ENCODE peak calls at places on chromosomes 1 and 21, in seven cellular contexts. One of them, this sample, is unnamed.

GRCh38 chr1:205670611-205671430 is 9.5 kb downstream of the SLC45A3 start:
- DNase-seq in T-helper 1 cell: no peak
- DNase-seq in activated CD4-positive, alpha-beta T cell treated with anti-CD3 and anti-CD28 coated beads, Interleukin-2, amount 10 ng/mL, durations not matched to agents 7 days and 5 days: no peak
- DNase-seq in neural crest cell: peak; percentile 52
- DNase-seq in CD8-positive, alpha-beta T cell: no peak
- DNase-seq in cardiac fibroblast: no peak
- DNase-seq in brain microvascular endothelial cell: no peak
- DNase-seq in this sample: no peak

GRCh38 chr21:16196521-16197208 is 466.9 kb downstream of the USP25 start:
- DNase-seq in neural crest cell: no peak
- DNase-seq in cardiac fibroblast: peak; percentile 60
- DNase-seq in T-helper 1 cell: no peak
- DNase-seq in brain microvascular endothelial cell: no peak
- DNase-seq in activated CD4-positive, alpha-beta T cell treated with anti-CD3 and anti-CD28 coated beads, Interleukin-2, amount 10 ng/mL, durations not matched to agents 7 days and 5 days: no peak
- DNase-seq in CD8-positive, alpha-beta T cell: no peak
- DNase-seq in this sample: no peak

GRCh38 chr1:236522937-236523703 is 662 bp upstream of the LGALS8 start:
- DNase-seq in T-helper 1 cell: no peak
- DNase-seq in brain microvascular endothelial cell: no peak
- DNase-seq in CD8-positive, alpha-beta T cell: no peak
- DNase-seq in cardiac fibroblast: no peak
- DNase-seq in activated CD4-positive, alpha-beta T cell treated with anti-CD3 and anti-CD28 coated beads, Interleukin-2, amount 10 ng/mL, durations not matched to agents 7 days and 5 days: no peak
- DNase-seq in neural crest cell: no peak
- DNase-seq in this sample: no peak

GRCh38 chr1:241077386-241078147 is 279.4 kb downstream of the RGS7 start:
- DNase-seq in brain microvascular endothelial cell: no peak
- DNase-seq in neural crest cell: no peak
- DNase-seq in cardiac fibroblast: no peak
- DNase-seq in CD8-positive, alpha-beta T cell: no peak
- DNase-seq in activated CD4-positive, alpha-beta T cell treated with anti-CD3 and anti-CD28 coated beads, Interleukin-2, amount 10 ng/mL, durations not matched to agents 7 days and 5 days: no peak
- DNase-seq in T-helper 1 cell: no peak
- DNase-seq in this sample: no peak

GRCh38 chr1:232853994-232854532 is 48.8 kb downstream of the MAP10 start:
- DNase-seq in neural crest cell: no peak
- DNase-seq in activated CD4-positive, alpha-beta T cell treated with anti-CD3 and anti-CD28 coated beads, Interleukin-2, amount 10 ng/mL, durations not matched to agents 7 days and 5 days: no peak
- DNase-seq in brain microvascular endothelial cell: no peak
- DNase-seq in T-helper 1 cell: no peak
- DNase-seq in CD8-positive, alpha-beta T cell: no peak
- DNase-seq in cardiac fibroblast: peak; percentile 22
- DNase-seq in this sample: no peak

GRCh38 chr21:42564561-42564971 is 50.9 kb downstream of the SLC37A1 start:
- DNase-seq in neural crest cell: no peak
- DNase-seq in activated CD4-positive, alpha-beta T cell treated with anti-CD3 and anti-CD28 coated beads, Interleukin-2, amount 10 ng/mL, durations not matched to agents 7 days and 5 days: no peak
- DNase-seq in T-helper 1 cell: no peak
- DNase-seq in brain microvascular endothelial cell: no peak
- DNase-seq in cardiac fibroblast: no peak
- DNase-seq in CD8-positive, alpha-beta T cell: no peak
- DNase-seq in this sample: no peak

GRCh38 chr1:7469255-7469938 is 301.7 kb upstream of the VAMP3 start:
- DNase-seq in brain microvascular endothelial cell: peak; percentile 33
- DNase-seq in activated CD4-positive, alpha-beta T cell treated with anti-CD3 and anti-CD28 coated beads, Interleukin-2, amount 10 ng/mL, durations not matched to agents 7 days and 5 days: no peak
- DNase-seq in T-helper 1 cell: no peak
- DNase-seq in CD8-positive, alpha-beta T cell: no peak
- DNase-seq in cardiac fibroblast: peak; percentile 81
- DNase-seq in neural crest cell: no peak
- DNase-seq in this sample: no peak

GRCh38 chr21:39374046-39374445 is 25.2 kb upstream of the HMGN1 start:
- DNase-seq in activated CD4-positive, alpha-beta T cell treated with anti-CD3 and anti-CD28 coated beads, Interleukin-2, amount 10 ng/mL, durations not matched to agents 7 days and 5 days: no peak
- DNase-seq in brain microvascular endothelial cell: no peak
- DNase-seq in cardiac fibroblast: no peak
- DNase-seq in neural crest cell: no peak
- DNase-seq in CD8-positive, alpha-beta T cell: no peak
- DNase-seq in T-helper 1 cell: no peak
- DNase-seq in this sample: no peak

GRCh38 chr1:116115476-116115875 is 4.3 kb downstream of the MAB21L3 start:
- DNase-seq in T-helper 1 cell: no peak
- DNase-seq in cardiac fibroblast: peak; percentile 67
- DNase-seq in activated CD4-positive, alpha-beta T cell treated with anti-CD3 and anti-CD28 coated beads, Interleukin-2, amount 10 ng/mL, durations not matched to agents 7 days and 5 days: no peak
- DNase-seq in brain microvascular endothelial cell: peak; percentile 83
- DNase-seq in CD8-positive, alpha-beta T cell: no peak
- DNase-seq in neural crest cell: no peak
- DNase-seq in this sample: no peak

GRCh38 chr1:34885405-34886247 is 26.1 kb upstream of the SMIM12 start:
- DNase-seq in T-helper 1 cell: no peak
- DNase-seq in CD8-positive, alpha-beta T cell: peak; percentile 37
- DNase-seq in activated CD4-positive, alpha-beta T cell treated with anti-CD3 and anti-CD28 coated beads, Interleukin-2, amount 10 ng/mL, durations not matched to agents 7 days and 5 days: peak; percentile 44
- DNase-seq in brain microvascular endothelial cell: peak; percentile 6
- DNase-seq in cardiac fibroblast: peak; percentile 23
- DNase-seq in neural crest cell: peak; percentile 62
- DNase-seq in this sample: no peak

GRCh38 chr1:186682721-186683120 is 2.5 kb upstream of the PTGS2 start:
- DNase-seq in activated CD4-positive, alpha-beta T cell treated with anti-CD3 and anti-CD28 coated beads, Interleukin-2, amount 10 ng/mL, durations not matched to agents 7 days and 5 days: no peak
- DNase-seq in neural crest cell: no peak
- DNase-seq in CD8-positive, alpha-beta T cell: no peak
- DNase-seq in T-helper 1 cell: no peak
- DNase-seq in cardiac fibroblast: peak; percentile 76
- DNase-seq in brain microvascular endothelial cell: no peak
- DNase-seq in this sample: no peak

GRCh38 chr21:34129039-34129891 is 55.9 kb downstream of the MRPS6 start:
- DNase-seq in T-helper 1 cell: no peak
- DNase-seq in brain microvascular endothelial cell: peak; percentile 90
- DNase-seq in neural crest cell: peak; percentile 19
- DNase-seq in CD8-positive, alpha-beta T cell: peak; percentile 32
- DNase-seq in activated CD4-positive, alpha-beta T cell treated with anti-CD3 and anti-CD28 coated beads, Interleukin-2, amount 10 ng/mL, durations not matched to agents 7 days and 5 days: peak; percentile 82
- DNase-seq in cardiac fibroblast: peak; percentile 87
- DNase-seq in this sample: peak; percentile 75

GRCh38 chr1:175171214-175171913 is 21.2 kb downstream of the KIAA0040 start:
- DNase-seq in activated CD4-positive, alpha-beta T cell treated with anti-CD3 and anti-CD28 coated beads, Interleukin-2, amount 10 ng/mL, durations not matched to agents 7 days and 5 days: no peak
- DNase-seq in brain microvascular endothelial cell: no peak
- DNase-seq in T-helper 1 cell: no peak
- DNase-seq in cardiac fibroblast: no peak
- DNase-seq in CD8-positive, alpha-beta T cell: no peak
- DNase-seq in neural crest cell: no peak
- DNase-seq in this sample: no peak

This sample was measured in HEK293T.